ENCODE peak calls at places on chromosome 10, in nine cellular contexts. N, P, T, X, I, E, A, L and V are unnamed samples.

GRCh38 chr10:32538256-32538655 is 92.3 kb downstream of the CCDC7 start:
- DNase-seq in E (no peak), A (no peak), T (no peak), L (no peak), I (no peak), P (no peak), X (no peak), N (no peak), V (no peak)

GRCh38 chr10:78081292-78081691 is 47.6 kb downstream of the RPS24 start:
- DNase-seq in N (no peak), T (no peak), I (no peak), L (no peak), E (no peak), A (no peak), P (no peak), X (no peak), V (no peak)

GRCh38 chr10:99775850-99776249 is 6.6 kb upstream of the ABCC2 start:
- DNase-seq in I (peak), N (no peak), X (no peak), E (no peak), A (no peak), P (no peak), T (no peak), L (no peak), V (peak)

GRCh38 chr10:48416584-48417232 is 110.2 kb downstream of the MAPK8 start:
- DNase-seq in A (no peak), P (no peak), E (no peak), X (no peak), N (no peak), T (no peak), L (no peak), I (no peak), V (no peak)

GRCh38 chr10:86218842-86219241 is 147.8 kb downstream of the GRID1 start:
- DNase-seq in A (no peak), T (no peak), N (no peak), X (no peak), L (no peak), I (no peak), P (no peak), E (no peak), V (no peak)

GRCh38 chr10:30581779-30582380 is 47.7 kb downstream of the LYZL2 start:
- DNase-seq in X (peak), L (peak), I (peak), A (no peak), P (peak), N (no peak), T (no peak), E (peak), V (no peak)

GRCh38 chr10:109411897-109412296 is 511.4 kb downstream of the XPNPEP1 start:
- DNase-seq in I (peak), E (peak), A (no peak), X (no peak), L (no peak), P (no peak), T (no peak), N (no peak), V (no peak)

GRCh38 chr10:19048901-19049300 is 300 bp downstream of the MALRD1 start:
- DNase-seq in I (no peak), E (no peak), T (no peak), A (no peak), X (no peak), N (no peak), L (peak), P (no peak), V (no peak)

GRCh38 chr10:102517553-102517952 is 13.8 kb downstream of the SUFU start:
- DNase-seq in X (no peak), N (peak), P (no peak), T (no peak), A (no peak), L (no peak), E (no peak), I (peak), V (no peak)